ENCODE peak calls at places on chromosomes 4 and X, in ten cellular contexts. L is transverse colon; C is hepatocyte; I is Peyer's patch; R is suprapubic skin; T is endothelial cell of umbilical vein; Q is mesenchymal stem cell; H is aorta; E is CD4-positive, alpha-beta memory T cell; K is GM23248. P is an unnamed sample.

GRCh38 chr4:22356996-22357596 is 158.8 kb downstream of the ADGRA3 start:
- DNase-seq in K (peak; percentile 63), L (no peak), Q (peak; percentile 15), H (no peak), C (peak; percentile 30), R (no peak), E (no peak), I (no peak), T (peak; percentile 4), P (no peak)

GRCh38 chr4:87497141-87497540 is 32.0 kb downstream of the SPARCL1 start:
- DNase-seq in T (no peak), K (no peak), R (no peak), H (no peak), L (no peak), I (no peak), C (no peak), E (no peak), Q (no peak), P (no peak)

GRCh38 chr4:6788123-6788522 is 5.6 kb downstream of the KIAA0232 start:
- DNase-seq in Q (no peak), L (no peak), H (no peak), C (no peak), I (peak; percentile 52), K (no peak), R (no peak), T (no peak), E (no peak), P (no peak)

GRCh38 chrX:3712080-3712869 is 1.2 kb downstream of the PRKX start:
- DNase-seq in K (peak; percentile 34), R (no peak), Q (peak; percentile 35), E (no peak), I (peak; percentile 56), L (peak; percentile 19), C (peak; percentile 21), T (peak; percentile 35), H (peak; percentile 52), P (no peak)

GRCh38 chr4:81814909-81815539 is 343.3 kb upstream of the RASGEF1B start:
- DNase-seq in R (no peak), E (no peak), I (no peak), H (peak; percentile 71), T (no peak), L (no peak), C (no peak), K (no peak), Q (no peak), P (no peak)

GRCh38 chr4:152937535-152938236 is 1.6 kb downstream of the FHDC1 start:
- DNase-seq in T (peak; percentile 26), Q (peak; percentile 36), C (peak; percentile 77), H (peak; percentile 59), R (no peak), K (peak; percentile 68), I (no peak), E (no peak), L (peak; percentile 41), P (peak; percentile 39)

GRCh38 chrX:46436744-46437143 is 108.5 kb downstream of the ZNF674 start:
- DNase-seq in T (no peak), E (no peak), H (no peak), Q (no peak), L (no peak), R (no peak), I (no peak), K (no peak), C (no peak), P (no peak)

GRCh38 chr4:65096630-65097029 is 573.7 kb downstream of the EPHA5 start:
- DNase-seq in I (no peak), R (no peak), T (no peak), C (no peak), K (no peak), Q (no peak), H (no peak), L (no peak), E (no peak), P (no peak)

GRCh38 chr4:68490826-68491457 is 43.7 kb downstream of the TMPRSS11E start:
- DNase-seq in I (no peak), K (peak; percentile 9), E (no peak), C (peak; percentile 22), Q (no peak), H (no peak), R (no peak), T (no peak), L (no peak), P (no peak)

GRCh38 chrX:145673851-145674250 is 143.8 kb upstream of the SLITRK2 start:
- DNase-seq in L (no peak), I (no peak), K (no peak), H (no peak), C (no peak), Q (no peak), T (no peak), R (no peak), E (no peak), P (no peak)
- H3K9me3 ChIP-seq in L (no peaks in the 10 kb centered on the region), I (no peaks in the 10 kb centered on the region), K (no peaks in the 10 kb centered on the region), H (no peaks in the 10 kb centered on the region), C (no peaks in the 10 kb centered on the region), Q (peaks cover 9% of the 10 kb centered on the region), T (no peaks in the 10 kb centered on the region), R (no peaks in the 10 kb centered on the region), E (no peaks in the 10 kb centered on the region), P (no peaks in the 10 kb centered on the region)

DNA sequence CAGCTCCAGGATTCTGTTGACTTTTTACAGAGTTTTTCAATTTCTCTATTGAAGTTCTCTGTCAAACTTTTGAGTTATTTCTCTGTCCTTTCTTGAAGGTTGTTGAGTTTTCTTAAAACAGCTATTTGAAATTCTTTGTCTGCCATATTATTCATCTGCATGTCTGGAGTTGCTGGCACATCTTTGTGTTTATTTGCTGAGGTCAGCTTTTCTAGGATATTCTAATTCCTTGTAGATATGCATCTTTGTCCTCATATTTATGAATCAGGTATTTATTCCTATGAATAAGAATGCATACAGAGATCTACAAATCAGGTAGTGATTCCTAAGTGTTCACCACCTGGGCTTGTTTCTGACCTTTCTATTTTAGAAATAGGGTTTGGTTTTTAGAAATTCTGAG is 546.4 kb downstream of the RAPGEF2 start:
- DNase-seq in Q (no peak), C (no peak), E (no peak), K (no peak), H (no peak), L (no peak), R (no peak), T (no peak), I (no peak), P (no peak)
- H3K9me3 ChIP-seq in Q (peaks cover 30% of the 10 kb centered on the region), C (no peaks in the 10 kb centered on the region), E (no peaks in the 10 kb centered on the region), K (no peaks in the 10 kb centered on the region), H (peaks cover 3% of the 10 kb centered on the region), L (no peaks in the 10 kb centered on the region), R (no peaks in the 10 kb centered on the region), T (no peaks in the 10 kb centered on the region), I (no peaks in the 10 kb centered on the region), P (no peaks in the 10 kb centered on the region)

DNA sequence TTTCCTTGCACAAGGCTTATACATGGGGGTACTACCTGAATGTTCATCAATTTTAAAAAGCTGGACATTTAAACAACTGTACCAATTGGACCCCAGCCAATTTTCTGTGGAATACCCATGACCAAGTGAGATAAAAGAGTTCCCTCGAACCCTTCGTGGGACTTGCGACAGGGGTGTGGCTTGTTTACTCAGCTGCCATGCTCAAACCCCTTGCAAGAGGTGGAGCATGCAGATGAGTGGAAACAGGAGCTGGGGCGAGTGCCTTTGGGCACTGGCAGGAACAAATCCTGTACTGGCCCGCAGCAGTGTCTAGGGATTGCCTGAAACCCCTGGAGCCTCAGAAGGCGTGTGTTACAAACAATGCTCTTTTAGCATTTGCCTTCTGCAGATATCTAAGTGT is 144.2 kb downstream of the PDHA2 start:
- DNase-seq in R (no peak), K (peak; percentile 0), H (no peak), L (no peak), C (no peak), E (no peak), Q (no peak), I (no peak), T (no peak), P (no peak)
- H3K9me3 ChIP-seq in R (peaks cover 8% of the 10 kb centered on the region), K (no peaks in the 10 kb centered on the region), H (peaks cover 2% of the 10 kb centered on the region), L (no peaks in the 10 kb centered on the region), C (no peaks in the 10 kb centered on the region), E (no peaks in the 10 kb centered on the region), Q (peaks cover 11% of the 10 kb centered on the region), I (no peaks in the 10 kb centered on the region), T (no peaks in the 10 kb centered on the region), P (no peaks in the 10 kb centered on the region)

GRCh38 chr4:105466580-105466979 is 7.3 kb downstream of the PPA2 start:
- DNase-seq in E (no peak), Q (no peak), H (no peak), I (no peak), C (no peak), K (no peak), R (no peak), L (no peak), T (no peak), P (no peak)
- H3K9me3 ChIP-seq in E (no peaks in the 10 kb centered on the region), Q (no peaks in the 10 kb centered on the region), H (no peaks in the 10 kb centered on the region), I (no peaks in the 10 kb centered on the region), C (no peaks in the 10 kb centered on the region), K (no peaks in the 10 kb centered on the region), R (no peaks in the 10 kb centered on the region), L (no peaks in the 10 kb centered on the region), T (no peaks in the 10 kb centered on the region), P (no peaks in the 10 kb centered on the region)

GRCh38 chrX:55919367-55920221 is 202.0 kb downstream of the RRAGB start:
- DNase-seq in E (no peak), I (peak; percentile 78), K (no peak), H (no peak), T (no peak), Q (no peak), R (no peak), L (peak; percentile 54), C (no peak), P (peak; percentile 34)
- H3K9me3 ChIP-seq in E (no peaks in the 10 kb centered on the region), I (no peaks in the 10 kb centered on the region), K (no peaks in the 10 kb centered on the region), H (no peaks in the 10 kb centered on the region), T (no peaks in the 10 kb centered on the region), Q (no peaks in the 10 kb centered on the region), R (no peaks in the 10 kb centered on the region), L (no peaks in the 10 kb centered on the region), C (no peaks in the 10 kb centered on the region), P (no peaks in the 10 kb centered on the region)

GRCh38 chrX:144916785-144917184 is 330.5 kb upstream of the SPANXN1 start:
- DNase-seq in L (no peak), I (no peak), T (no peak), K (no peak), E (no peak), C (no peak), R (no peak), H (no peak), Q (no peak), P (no peak)
- H3K9me3 ChIP-seq in L (no peaks in the 10 kb centered on the region), I (no peaks in the 10 kb centered on the region), T (no peaks in the 10 kb centered on the region), K (no peaks in the 10 kb centered on the region), E (no peaks in the 10 kb centered on the region), C (peaks cover 5% of the 10 kb centered on the region), R (no peaks in the 10 kb centered on the region), H (no peaks in the 10 kb centered on the region), Q (peaks cover 17% of the 10 kb centered on the region), P (no peaks in the 10 kb centered on the region)